ENCODE peak calls at places on chromosomes 4 and X, in five cellular contexts. One of them, this sample, is unnamed.

GRCh38 chrX:34119122-34119521 is 13.0 kb downstream of the FAM47A start:
- DNase-seq in testis: no peak
- DNase-seq in CD8-positive, alpha-beta memory T cell: no peak
- DNase-seq in cardiac muscle cell: no peak
- DNase-seq in transverse colon: no peak
- DNase-seq in this sample: no peak

GRCh38 chrX:65601126-65601525 is 66.3 kb upstream of the MSN start:
- DNase-seq in testis: no peak
- DNase-seq in cardiac muscle cell: no peak
- DNase-seq in CD8-positive, alpha-beta memory T cell: no peak
- DNase-seq in transverse colon: no peak
- DNase-seq in this sample: no peak

GRCh38 chrX:2705036-2705435 is 13.9 kb downstream of the CD99 start:
- DNase-seq in cardiac muscle cell: peak
- DNase-seq in transverse colon: no peak
- DNase-seq in testis: peak
- DNase-seq in CD8-positive, alpha-beta memory T cell: no peak
- DNase-seq in this sample: no peak

GRCh38 chrX:148771440-148771839 is 271.0 kb downstream of the AFF2 start:
- DNase-seq in CD8-positive, alpha-beta memory T cell: no peak
- DNase-seq in testis: no peak
- DNase-seq in transverse colon: no peak
- DNase-seq in cardiac muscle cell: no peak
- DNase-seq in this sample: no peak

GRCh38 chr4:109574443-109574850 is 14.4 kb downstream of the MCUB start:
- DNase-seq in testis: no peak
- DNase-seq in transverse colon: no peak
- DNase-seq in cardiac muscle cell: peak
- DNase-seq in CD8-positive, alpha-beta memory T cell: peak
- DNase-seq in this sample: no peak

GRCh38 chrX:57583477-57583876 is 8.3 kb upstream of the ZXDB start:
- DNase-seq in testis: no peak
- DNase-seq in cardiac muscle cell: no peak
- DNase-seq in transverse colon: peak
- DNase-seq in CD8-positive, alpha-beta memory T cell: no peak
- DNase-seq in this sample: no peak

GRCh38 chr4:1465173-1466033 is 59.2 kb upstream of the NKX1-1 start:
- DNase-seq in testis: no peak
- DNase-seq in CD8-positive, alpha-beta memory T cell: no peak
- DNase-seq in cardiac muscle cell: no peak
- DNase-seq in transverse colon: no peak
- DNase-seq in this sample: peak

GRCh38 chr4:37365888-37366287 is 121.3 kb downstream of the NWD2 start:
- DNase-seq in testis: no peak
- DNase-seq in cardiac muscle cell: peak
- DNase-seq in transverse colon: no peak
- DNase-seq in CD8-positive, alpha-beta memory T cell: no peak
- DNase-seq in this sample: no peak

GRCh38 chrX:49272426-49272825 is 2.8 kb downstream of the PPP1R3F start:
- DNase-seq in CD8-positive, alpha-beta memory T cell: peak
- DNase-seq in testis: no peak
- DNase-seq in transverse colon: no peak
- DNase-seq in cardiac muscle cell: no peak
- DNase-seq in this sample: no peak

GRCh38 chr4:114442846-114443245 is 155.8 kb upstream of the UGT8 start:
- DNase-seq in cardiac muscle cell: no peak
- DNase-seq in testis: no peak
- DNase-seq in CD8-positive, alpha-beta memory T cell: no peak
- DNase-seq in transverse colon: no peak
- DNase-seq in this sample: no peak

GRCh38 chr4:149426461-149426860 is 389.2 kb downstream of the IQCM start:
- DNase-seq in cardiac muscle cell: peak
- DNase-seq in transverse colon: no peak
- DNase-seq in CD8-positive, alpha-beta memory T cell: no peak
- DNase-seq in testis: no peak
- DNase-seq in this sample: no peak

DNA sequence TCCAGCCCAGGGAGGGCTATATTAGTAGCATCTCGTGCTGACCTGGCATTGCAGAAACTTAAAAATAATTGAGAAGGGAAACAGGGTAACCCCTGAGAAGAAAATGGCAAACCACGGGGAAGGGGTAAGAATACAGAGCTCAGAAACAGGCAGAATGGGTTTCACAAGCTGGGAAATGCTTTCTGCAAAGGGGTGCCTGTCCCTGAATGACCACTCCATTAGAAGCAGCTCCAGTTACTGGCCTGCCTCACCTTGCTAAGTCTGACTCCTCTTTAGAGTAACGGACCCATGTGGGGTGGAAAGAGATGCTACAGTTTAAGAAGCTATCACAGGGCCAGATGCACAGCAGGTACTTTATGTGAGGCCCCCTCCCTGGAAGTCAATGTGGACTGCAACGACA is 2.5 kb downstream of the WDR1 start:
- DNase-seq in CD8-positive, alpha-beta memory T cell: no peak
- DNase-seq in cardiac muscle cell: no peak
- DNase-seq in testis: no peak
- DNase-seq in transverse colon: no peak
- DNase-seq in this sample: no peak
- H3K27ac ChIP-seq in CD8-positive, alpha-beta memory T cell: no peak
- H3K27ac ChIP-seq in cardiac muscle cell: no peak
- H3K27ac ChIP-seq in testis: no peak
- H3K27ac ChIP-seq in transverse colon: peak
- H3K27ac ChIP-seq in this sample: no peak

GRCh38 chr4:122876456-122876855 is 45.9 kb downstream of the NUDT6 start:
- DNase-seq in testis: no peak
- DNase-seq in CD8-positive, alpha-beta memory T cell: no peak
- DNase-seq in transverse colon: no peak
- DNase-seq in cardiac muscle cell: no peak
- DNase-seq in this sample: no peak

GRCh38 chr4:122873752-122874151 is 47.1 kb downstream of the FGF2 start:
- DNase-seq in transverse colon: no peak
- DNase-seq in cardiac muscle cell: peak
- DNase-seq in testis: no peak
- DNase-seq in CD8-positive, alpha-beta memory T cell: no peak
- DNase-seq in this sample: no peak

GRCh38 chr4:122874194-122874593 is 47.6 kb downstream of the FGF2 start:
- DNase-seq in CD8-positive, alpha-beta memory T cell: no peak
- DNase-seq in cardiac muscle cell: peak
- DNase-seq in transverse colon: no peak
- DNase-seq in testis: no peak
- DNase-seq in this sample: no peak

GRCh38 chr4:122875949-122876348 is 46.4 kb downstream of the NUDT6 start:
- DNase-seq in transverse colon: no peak
- DNase-seq in testis: no peak
- DNase-seq in cardiac muscle cell: no peak
- DNase-seq in CD8-positive, alpha-beta memory T cell: no peak
- DNase-seq in this sample: no peak

DNA sequence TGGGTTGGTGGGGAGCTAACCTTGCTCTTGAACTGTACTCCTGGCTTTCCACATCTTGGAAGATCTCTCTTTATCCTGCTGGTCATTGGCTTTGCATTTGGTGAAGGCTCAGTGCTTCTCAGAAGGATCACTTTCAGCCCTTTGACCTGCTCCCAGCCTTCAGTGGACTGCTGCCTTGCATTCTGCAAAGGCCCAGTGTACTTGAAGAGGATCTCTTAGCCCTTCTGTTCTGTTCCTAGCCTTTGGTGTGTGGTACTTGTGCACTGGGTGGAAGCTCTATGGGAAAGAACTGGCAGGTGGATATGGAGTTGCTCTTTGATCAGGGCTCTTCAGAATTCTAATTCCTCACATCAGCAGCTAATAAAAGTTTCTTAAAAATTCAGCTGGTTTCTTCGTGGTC is 46.5 kb downstream of the FGF2 start:
- DNase-seq in CD8-positive, alpha-beta memory T cell: no peak
- DNase-seq in testis: no peak
- DNase-seq in transverse colon: no peak
- DNase-seq in cardiac muscle cell: no peak
- DNase-seq in this sample: no peak
- H3K4me3 ChIP-seq in CD8-positive, alpha-beta memory T cell: no peak
- H3K4me3 ChIP-seq in testis: no peak
- H3K4me3 ChIP-seq in transverse colon: no peak
- H3K4me3 ChIP-seq in cardiac muscle cell: no peak
- H3K4me3 ChIP-seq in this sample: no peak

DNA sequence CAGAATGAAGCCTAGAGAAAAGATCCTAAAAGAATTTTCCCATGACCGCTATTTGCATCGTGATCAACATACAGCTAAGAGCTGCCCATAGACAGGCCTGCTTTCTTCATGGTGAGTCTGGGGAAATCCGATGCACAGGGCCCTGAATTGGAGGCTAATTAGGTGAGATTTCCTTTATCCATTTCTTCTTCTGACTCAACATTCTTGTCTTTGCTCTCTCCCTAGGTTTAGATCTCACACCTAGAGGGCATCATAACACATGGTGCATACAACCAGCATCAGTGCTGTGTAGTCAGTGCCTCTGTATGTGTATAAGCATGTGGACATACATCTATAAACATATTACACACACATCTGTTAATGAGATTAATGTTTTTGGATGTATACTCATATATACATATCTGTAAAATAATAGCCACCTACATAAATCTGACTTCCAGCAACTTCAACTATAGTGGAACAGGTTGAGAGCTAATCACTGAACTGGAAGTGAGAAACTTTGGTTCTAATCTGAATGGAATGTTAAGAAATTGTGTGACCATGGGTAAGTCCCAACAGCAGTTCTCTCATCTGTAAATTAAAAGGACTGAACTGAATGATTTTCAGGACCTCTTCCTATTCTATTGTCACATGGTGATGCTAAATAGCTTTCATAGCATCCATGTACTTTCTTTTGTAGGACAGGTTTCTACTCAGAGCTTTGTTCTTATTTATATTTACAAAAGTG is 17.5 kb downstream of the GATB start:
- DNase-seq in cardiac muscle cell: no peak
- DNase-seq in transverse colon: no peak
- DNase-seq in testis: no peak
- DNase-seq in CD8-positive, alpha-beta memory T cell: no peak
- DNase-seq in this sample: no peak
- H3K27ac ChIP-seq in cardiac muscle cell: no peak
- H3K27ac ChIP-seq in transverse colon: no peak
- H3K27ac ChIP-seq in testis: no peak
- H3K27ac ChIP-seq in CD8-positive, alpha-beta memory T cell: no peak
- H3K27ac ChIP-seq in this sample: no peak

DNA sequence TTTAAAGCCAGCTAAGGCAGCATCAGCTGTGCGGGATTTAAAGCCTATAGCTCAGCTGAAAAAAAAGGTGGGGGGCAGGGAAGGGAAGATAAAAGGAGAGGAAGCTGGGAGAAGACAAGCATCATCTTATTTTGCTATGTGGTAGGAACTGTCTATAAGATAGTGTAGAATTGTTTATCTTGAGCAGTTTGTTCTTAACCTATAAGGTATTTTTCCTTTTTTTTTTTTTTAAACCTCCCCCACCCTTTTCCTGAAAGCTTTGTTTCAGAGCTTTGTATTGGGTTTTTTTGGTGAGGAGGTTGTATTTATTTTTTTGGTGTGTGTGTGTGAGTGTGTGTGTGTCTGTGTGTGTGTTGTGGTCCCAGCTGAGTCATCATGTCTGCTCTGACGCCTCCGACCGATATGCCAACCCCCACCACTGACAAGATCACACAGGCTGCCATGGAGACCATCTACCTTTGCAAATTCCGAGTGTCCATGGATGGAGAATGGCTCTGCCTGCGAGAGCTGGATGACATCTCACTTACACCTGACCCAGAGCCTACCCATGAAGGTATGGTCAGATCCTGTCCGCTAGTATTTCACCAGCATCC is 531 bp downstream of the RUFY3 start:
- DNase-seq in CD8-positive, alpha-beta memory T cell: peak
- DNase-seq in transverse colon: no peak
- DNase-seq in testis: peak
- DNase-seq in cardiac muscle cell: peak
- DNase-seq in this sample: peak
- H3K4me3 ChIP-seq in CD8-positive, alpha-beta memory T cell: no peak
- H3K4me3 ChIP-seq in transverse colon: no peak
- H3K4me3 ChIP-seq in testis: peak
- H3K4me3 ChIP-seq in cardiac muscle cell: no peak
- H3K4me3 ChIP-seq in this sample: peak

DNA sequence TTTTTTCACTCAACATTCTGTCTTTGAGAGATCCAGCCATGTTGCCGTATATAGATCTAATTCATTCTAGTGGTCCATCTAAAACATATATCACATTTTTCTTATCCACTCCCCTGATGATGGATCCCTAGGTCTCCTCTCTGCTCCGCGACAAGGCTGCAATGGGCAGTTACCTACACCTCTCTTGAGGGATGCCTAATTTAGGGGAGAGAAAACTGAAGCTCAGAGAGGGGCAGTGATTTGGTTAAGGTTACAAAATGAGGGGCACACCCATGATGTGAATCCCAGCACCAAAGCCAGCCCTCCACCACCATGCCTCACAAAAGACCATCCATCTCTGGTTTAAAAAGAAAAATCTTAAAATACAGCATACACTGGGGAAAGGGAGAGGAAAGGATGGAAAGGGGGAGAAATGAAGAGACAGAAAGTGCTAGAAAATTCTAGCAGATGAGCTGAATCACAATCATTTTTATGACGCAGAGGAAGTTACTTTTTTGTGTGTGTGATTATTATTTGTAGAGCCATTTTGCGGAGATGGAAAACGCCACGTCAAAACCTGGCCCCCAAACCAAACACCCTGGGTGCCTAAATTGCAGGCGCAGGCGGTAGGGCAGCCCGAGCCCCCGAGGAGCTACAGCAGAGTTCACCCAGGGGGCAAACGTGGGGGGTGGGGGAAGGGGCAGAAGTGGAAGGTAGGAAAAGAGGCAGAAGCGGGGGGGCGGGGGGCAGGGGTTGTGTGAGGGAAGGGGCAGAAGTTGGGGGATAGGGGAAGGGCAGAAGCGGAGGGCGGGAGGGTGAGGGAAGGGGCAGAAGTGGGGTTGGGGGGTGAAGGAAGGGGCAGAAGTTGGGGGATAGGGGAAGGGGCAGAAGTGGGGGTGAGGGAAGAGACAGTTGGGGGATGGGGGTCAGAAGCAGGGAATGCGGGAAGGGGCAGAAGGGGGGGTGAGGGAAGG is 1.3 kb upstream of the TSPYL2 start:
- DNase-seq in CD8-positive, alpha-beta memory T cell: peak
- DNase-seq in cardiac muscle cell: peak
- DNase-seq in testis: no peak
- DNase-seq in transverse colon: no peak
- DNase-seq in this sample: no peak
- H3K27ac ChIP-seq in CD8-positive, alpha-beta memory T cell: no peak
- H3K27ac ChIP-seq in cardiac muscle cell: peak
- H3K27ac ChIP-seq in testis: peak
- H3K27ac ChIP-seq in transverse colon: peak
- H3K27ac ChIP-seq in this sample: no peak

DNA sequence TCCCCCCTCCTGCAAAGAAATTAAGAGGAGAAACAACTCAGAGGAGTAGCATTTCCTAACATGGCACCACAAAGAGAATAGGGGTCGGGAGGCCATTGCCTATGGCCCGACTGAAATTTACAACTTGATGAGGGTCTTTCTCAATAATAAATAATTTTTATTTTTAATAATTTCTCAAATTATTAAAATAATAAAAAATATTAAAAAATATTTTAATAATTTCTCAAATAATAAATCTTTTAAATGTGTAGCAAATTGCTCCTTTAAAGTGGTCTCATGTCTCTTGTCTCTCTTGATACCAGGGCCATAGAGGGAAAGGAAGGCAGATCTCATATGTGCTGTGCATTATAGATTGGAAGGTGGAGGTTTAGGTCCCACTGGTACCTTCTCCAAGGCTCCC is 49.2 kb upstream of the MTMR1 start:
- DNase-seq in cardiac muscle cell: no peak
- DNase-seq in transverse colon: no peak
- DNase-seq in testis: no peak
- DNase-seq in CD8-positive, alpha-beta memory T cell: no peak
- DNase-seq in this sample: no peak
- H3K4me3 ChIP-seq in cardiac muscle cell: no peak
- H3K4me3 ChIP-seq in transverse colon: no peak
- H3K4me3 ChIP-seq in testis: no peak
- H3K4me3 ChIP-seq in CD8-positive, alpha-beta memory T cell: no peak
- H3K4me3 ChIP-seq in this sample: no peak